ENCODE peak calls at places on chromosomes 1 and 21, in four cellular contexts. J, T, S and K are unnamed samples.
A peak's percentile ranks its signal among the peaks of the same experiment; 100 is the strongest.

GRCh38 chr1:9267352-9267686 is 25.4 kb upstream of the SPSB1 start:
- DNase-seq in T (no peak), J (no peak), S (no peak), K (no peak)

GRCh38 chr1:43367026-43367903 is 546 bp downstream of the ELOVL1 start:
- DNase-seq in S (no peak), T (no peak), J (no peak), K (peak; percentile 65)

GRCh38 chr1:209249785-209250441 is 333.6 kb upstream of the CAMK1G start:
- DNase-seq in T (no peak), S (no peak), J (no peak), K (no peak)

GRCh38 chr1:107529511-107530149 is 388.8 kb downstream of the NTNG1 start:
- DNase-seq in T (peak; percentile 35), S (no peak), J (peak; percentile 37), K (peak; percentile 70)

GRCh38 chr1:156705918-156706646 is 699 bp upstream of the CRABP2 start:
- DNase-seq in T (peak; percentile 34), S (peak; percentile 86), J (peak; percentile 93), K (peak; percentile 97)

GRCh38 chr1:234558186-234558836 is 51.7 kb downstream of the IRF2BP2 start:
- DNase-seq in J (no peak), T (no peak), S (no peak), K (no peak)

GRCh38 chr1:104648269-104648691 is 898.6 kb downstream of the AMY1C start:
- DNase-seq in T (no peak), J (no peak), S (no peak), K (peak; percentile 77)

GRCh38 chr1:10082785-10083479 is 50.2 kb downstream of the UBE4B start:
- DNase-seq in T (peak; percentile 15), J (no peak), S (no peak), K (no peak)

GRCh38 chr1:54567961-54568360 is 19.9 kb downstream of the ACOT11 start:
- DNase-seq in T (peak; percentile 20), S (no peak), J (no peak), K (no peak)

GRCh38 chr21:35367558-35367957 is 318.5 kb upstream of the RUNX1 start:
- DNase-seq in T (no peak), J (no peak), S (no peak), K (no peak)

GRCh38 chr1:154253671-154254070 is 18.8 kb upstream of the HAX1 start:
- DNase-seq in T (peak; percentile 42), S (no peak), J (no peak), K (no peak)

DNA sequence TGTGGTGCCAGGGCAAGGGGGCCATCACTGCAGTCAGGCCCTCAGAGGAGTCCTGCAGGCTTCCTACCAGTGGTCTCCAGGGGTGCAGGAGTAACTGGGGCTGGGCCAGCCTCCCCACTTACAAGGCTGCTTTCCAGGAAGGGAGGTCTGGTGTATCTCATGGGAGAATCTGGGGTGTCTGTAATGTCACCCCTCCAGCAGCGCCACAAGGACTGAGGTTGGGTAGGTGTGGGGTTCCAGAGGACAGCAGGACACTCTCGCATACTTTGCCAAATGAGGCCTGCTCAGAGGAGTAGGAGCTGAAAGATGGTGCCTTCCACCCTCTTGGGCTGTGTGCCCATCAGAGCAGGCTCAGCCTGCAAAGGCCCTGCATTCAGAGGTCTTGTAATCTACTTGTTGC is 46.9 kb downstream of the TNNT2 start:
- DNase-seq in T (no peak), S (no peak), J (no peak), K (no peak)
- H4K5ac ChIP-seq in T (no peak overlapping the region), S (no peak overlapping the region), J (no peak overlapping the region), K (no peak overlapping the region)

GRCh38 chr1:45960930-45961715 is 157.7 kb downstream of the MAST2 start:
- DNase-seq in S (no peak), J (no peak), T (no peak), K (no peak)
- H4K5ac ChIP-seq in S (no peak overlapping the region), J (no peak overlapping the region), T (no peak overlapping the region), K (no peak overlapping the region)

GRCh38 chr1:174149216-174149615 is 10.1 kb upstream of the RABGAP1L start:
- DNase-seq in T (no peak), J (no peak), S (no peak), K (no peak)
- H4K5ac ChIP-seq in T (no peak overlapping the region), J (no peak overlapping the region), S (no peak overlapping the region), K (no peak overlapping the region)

DNA sequence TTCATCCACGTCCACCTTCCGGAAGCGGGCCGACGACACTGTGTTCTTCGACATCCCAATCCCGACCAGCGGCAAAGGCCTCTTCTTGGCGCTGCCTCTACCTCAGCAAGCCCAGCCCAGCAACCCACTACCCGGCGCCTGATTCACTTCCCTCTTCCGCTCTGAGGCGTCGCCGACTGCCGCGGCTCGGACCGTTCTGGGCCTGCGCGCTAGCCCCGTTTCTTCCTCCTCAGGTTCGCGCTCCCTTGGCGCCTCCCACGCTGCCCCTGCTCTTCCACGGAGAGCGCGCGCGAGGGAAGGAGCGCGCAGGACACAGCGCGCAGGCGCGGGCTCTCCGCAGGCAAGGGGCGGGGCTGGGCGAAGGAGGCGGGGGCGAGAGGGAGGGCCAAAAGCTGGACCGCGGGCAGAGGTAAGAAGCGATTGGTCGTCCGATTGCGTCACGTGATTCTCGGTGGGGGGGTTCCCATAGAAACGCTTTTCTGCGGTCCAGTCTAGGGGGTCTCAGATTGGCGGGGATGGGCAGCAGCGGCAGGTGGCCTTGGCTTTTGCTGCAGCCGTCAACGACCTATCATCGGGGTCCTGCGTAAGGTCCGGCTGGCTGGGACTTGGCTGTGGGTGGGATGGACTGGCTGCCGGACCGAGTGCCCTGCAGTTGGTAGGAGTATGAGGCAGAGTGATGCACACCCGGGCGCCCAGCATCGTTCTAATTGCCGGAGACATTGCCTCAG is at the start of gene ARPC5:
- DNase-seq in J (peak; percentile 97), T (peak; percentile 98), S (peak; percentile 85), K (peak; percentile 97)
- H4K5ac ChIP-seq in J (no peak within 1 kb of the TSS), T (peak within 1 kb of the TSS; percentile 86), S (peak within 1 kb of the TSS; percentile 78), K (no peak within 1 kb of the TSS)

DNA sequence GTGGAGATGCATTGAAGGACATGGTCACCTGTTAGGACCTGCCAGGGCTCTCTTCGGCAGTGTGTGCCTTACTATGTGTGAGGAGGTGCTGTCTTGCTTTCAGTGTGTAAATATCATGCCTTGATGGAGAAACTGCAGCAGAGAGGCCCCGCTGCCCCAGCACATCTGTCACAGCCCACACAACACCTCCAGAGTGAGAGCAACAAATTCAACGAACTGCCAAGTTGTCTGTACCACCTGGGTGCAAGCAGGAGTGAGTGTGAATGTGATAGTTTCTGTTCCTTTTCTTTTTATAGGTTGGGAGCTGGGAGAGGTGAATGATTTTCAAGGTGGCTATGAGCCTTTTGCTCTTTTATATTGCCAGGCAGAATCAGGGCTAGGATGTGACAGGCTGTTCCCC is 114.6 kb upstream of the KIAA0040 start:
- DNase-seq in T (no peak), J (no peak), S (no peak), K (no peak)
- H4K5ac ChIP-seq in T (no peak overlapping the region), J (no peak overlapping the region), S (no peak overlapping the region), K (no peak overlapping the region)

GRCh38 chr1:86858524-86859261 is 55.2 kb downstream of the SELENOF start:
- DNase-seq in S (no peak), T (no peak), J (no peak), K (no peak)
- H4K5ac ChIP-seq in S (no peak overlapping the region), T (no peak overlapping the region), J (no peak overlapping the region), K (no peak overlapping the region)